ENCODE peak calls at places on chromosomes 5 and 9, in eight cellular contexts. N, R, I, B, C, Y, E and L are unnamed samples.
A peak's percentile ranks its signal among the peaks of the same experiment; 100 is the strongest.

GRCh38 chr5:104297076-104297475 is 734.5 kb upstream of the NUDT12 start:
- DNase-seq in N (no peak), R (no peak), I (no peak), B (no peak), C (no peak), Y (no peak), E (no peak), L (no peak)

GRCh38 chr5:3020426-3020825 is 268.9 kb upstream of the IRX2 start:
- DNase-seq in N (no peak), R (no peak), I (no peak), B (peak; percentile 43), C (no peak), Y (no peak), E (no peak), L (no peak)

GRCh38 chr9:129640086-129640870 is 1.7 kb downstream of the ASB6 start:
- DNase-seq in N (no peak), R (peak; percentile 59), I (peak; percentile 82), B (no peak), C (peak; percentile 80), Y (peak; percentile 27), E (peak; percentile 39), L (no peak)

GRCh38 chr9:114017741-114018715 is 60.1 kb downstream of the AMBP start:
- DNase-seq in N (no peak), R (peak; percentile 1), I (no peak), B (peak; percentile 95), C (no peak), Y (no peak), E (no peak), L (no peak)

GRCh38 chr9:9142001-9142400 is 1342.4 kb upstream of the DMAC1 start:
- DNase-seq in N (no peak), R (no peak), I (no peak), B (no peak), C (no peak), Y (no peak), E (no peak), L (no peak)

GRCh38 chr9:18208166-18209059 is 265.5 kb upstream of the ADAMTSL1 start:
- DNase-seq in N (peak; percentile 59), R (peak; percentile 73), I (peak; percentile 67), B (no peak), C (peak; percentile 70), Y (peak; percentile 30), E (peak; percentile 12), L (peak; percentile 17)

GRCh38 chr5:6634788-6635430 is 1.7 kb downstream of the SRD5A1 start:
- DNase-seq in N (peak; percentile 32), R (no peak), I (no peak), B (no peak), C (no peak), Y (no peak), E (peak; percentile 45), L (no peak)

GRCh38 chr5:140398379-140398811 is 3.2 kb upstream of the ANKHD1 start:
- DNase-seq in N (peak; percentile 20), R (no peak), I (no peak), B (no peak), C (no peak), Y (no peak), E (no peak), L (no peak)

GRCh38 chr5:160697281-160697680 is 154.7 kb downstream of the ATP10B start:
- DNase-seq in N (no peak), R (no peak), I (no peak), B (no peak), C (no peak), Y (no peak), E (no peak), L (no peak)

GRCh38 chr9:134384811-134385479 is 58.7 kb downstream of the RXRA start:
- DNase-seq in N (no peak), R (no peak), I (no peak), B (no peak), C (no peak), Y (no peak), E (no peak), L (no peak)

GRCh38 chr5:5751987-5752386 is 329.5 kb downstream of the ICE1 start:
- DNase-seq in N (no peak), R (no peak), I (no peak), B (no peak), C (no peak), Y (no peak), E (no peak), L (no peak)

GRCh38 chr9:19875291-19875910 is 86.6 kb upstream of the SLC24A2 start:
- DNase-seq in N (no peak), R (no peak), I (no peak), B (no peak), C (no peak), Y (no peak), E (no peak), L (no peak)

GRCh38 chr5:111810087-111810486 is 53.1 kb upstream of the NREP start:
- DNase-seq in N (no peak), R (peak; percentile 61), I (no peak), B (no peak), C (peak; percentile 79), Y (no peak), E (no peak), L (no peak)

DNA sequence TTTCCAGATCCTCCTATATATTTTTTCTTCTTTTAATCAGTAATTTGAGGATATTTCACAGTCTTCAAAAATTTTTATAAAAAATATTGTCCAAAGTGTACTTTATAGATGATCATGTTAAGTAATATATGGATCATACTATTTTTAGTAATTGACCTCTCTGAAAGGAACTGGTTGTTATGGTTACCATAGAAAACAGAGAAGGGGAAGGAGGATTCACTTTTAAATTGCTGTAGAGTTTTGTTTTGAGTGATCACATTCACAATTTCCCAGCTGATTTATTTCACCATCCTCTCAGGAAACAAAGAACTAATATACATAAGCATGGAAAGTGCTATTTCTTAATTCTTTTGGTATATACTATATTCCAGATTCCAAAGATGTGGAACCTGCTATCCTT is 56.5 kb upstream of the NREP start:
- DNase-seq in N (no peak), R (no peak), I (no peak), B (no peak), C (no peak), Y (no peak), E (no peak), L (no peak)
- H3K4me3 ChIP-seq in N (no peak overlapping the region), R (no peak overlapping the region), I (no peak overlapping the region), B (no peak overlapping the region), C (no peak overlapping the region), Y (no peak overlapping the region), E (no peak overlapping the region), L (no peak overlapping the region)

GRCh38 chr9:98054376-98054951 is 2.1 kb upstream of the NANS start:
- DNase-seq in N (no peak), R (no peak), I (no peak), B (no peak), C (no peak), Y (no peak), E (no peak), L (no peak)
- TF ChIP-seq POLR2A in N (no peak), R (no peak), I (no peak), B (no peak), C (no peak), Y (no peak), E (no peak), L (no peak)

GRCh38 chr5:179196420-179197079 is 136.4 kb downstream of the ZNF354C start:
- DNase-seq in N (no peak), R (no peak), I (no peak), B (no peak), C (no peak), Y (no peak), E (no peak), L (no peak)
- H3K9me3 ChIP-seq in N (no peaks in the 10 kb centered on the region), R (no peaks in the 10 kb centered on the region), I (no peaks in the 10 kb centered on the region), B (no peaks in the 10 kb centered on the region), C (no peaks in the 10 kb centered on the region), Y (no peaks in the 10 kb centered on the region), E (no peaks in the 10 kb centered on the region), L (no peaks in the 10 kb centered on the region)

GRCh38 chr5:121962347-121962670 is 534 bp downstream of the SRFBP1 start:
- DNase-seq in N (no peak), R (no peak), I (no peak), B (no peak), C (no peak), Y (no peak), E (no peak), L (no peak)

GRCh38 chr5:121968910-121969607 is 7.3 kb downstream of the SRFBP1 start:
- DNase-seq in N (no peak), R (no peak), I (no peak), B (no peak), C (peak; percentile 26), Y (no peak), E (peak; percentile 100), L (no peak)

GRCh38 chr5:121967187-121967586 is 5.4 kb downstream of the SRFBP1 start:
- DNase-seq in N (no peak), R (no peak), I (no peak), B (no peak), C (no peak), Y (no peak), E (peak; percentile 66), L (no peak)

GRCh38 chr5:121962943-121963342 is 1.2 kb downstream of the SRFBP1 start:
- DNase-seq in N (no peak), R (no peak), I (no peak), B (no peak), C (no peak), Y (no peak), E (peak; percentile 15), L (no peak)

DNA sequence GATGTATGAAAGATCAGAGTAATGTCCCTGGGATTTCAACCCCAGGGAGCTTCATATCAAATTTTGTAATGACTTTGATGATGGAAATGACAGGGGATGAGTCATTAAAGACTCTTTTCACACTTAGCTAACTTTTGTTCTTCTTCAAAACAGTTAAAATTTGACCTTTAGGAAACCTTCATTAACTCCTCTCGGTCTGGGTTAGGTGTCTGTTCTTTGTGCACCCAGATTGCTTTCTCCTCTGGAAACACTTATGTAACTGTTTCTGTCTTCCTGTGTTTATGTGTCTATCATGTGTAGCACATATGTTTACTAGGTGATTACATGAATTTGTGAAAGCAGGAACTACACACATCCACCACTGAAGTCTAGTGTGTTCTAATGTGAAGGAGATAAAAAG is 1.6 kb downstream of the SRFBP1 start:
- DNase-seq in N (no peak), R (no peak), I (no peak), B (no peak), C (no peak), Y (no peak), E (no peak), L (no peak)
- H3K4me3 ChIP-seq in N (peak overlapping the region; percentile 80), R (no peak overlapping the region), I (no peak overlapping the region), B (no peak overlapping the region), C (no peak overlapping the region), Y (no peak overlapping the region), E (no peak overlapping the region), L (no peak overlapping the region)

GRCh38 chr5:178279723-178280438 is 47.3 kb upstream of the PHYKPL start:
- DNase-seq in N (peak; percentile 59), R (peak; percentile 90), I (peak; percentile 93), B (no peak), C (peak; percentile 89), Y (peak; percentile 95), E (peak; percentile 59), L (peak; percentile 68)
- TF ChIP-seq POLR2A in N (no peak), R (no peak), I (no peak), B (no peak), C (no peak), Y (no peak), E (no peak), L (no peak)

DNA sequence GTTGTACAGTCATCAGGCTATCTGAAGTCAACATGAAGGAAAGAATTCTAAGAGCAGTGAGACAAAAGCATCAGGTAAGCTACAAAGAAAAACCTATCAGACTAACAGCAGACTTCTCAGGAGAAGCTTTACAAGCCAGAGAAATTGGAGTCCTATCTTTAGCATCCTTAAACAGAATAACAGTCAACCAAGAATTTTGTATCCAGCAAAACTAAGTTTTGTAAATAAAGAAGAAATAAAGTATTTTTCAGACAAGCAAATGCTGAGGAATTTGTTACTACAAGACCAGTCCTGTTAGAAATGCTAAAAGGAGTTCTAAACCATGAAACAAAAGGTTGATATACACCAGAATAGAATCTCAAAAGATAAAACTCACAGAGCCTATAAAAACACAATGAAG is 501.2 kb downstream of the ZNF608 start:
- DNase-seq in N (no peak), R (no peak), I (no peak), B (no peak), C (no peak), Y (no peak), E (no peak), L (no peak)
- H3K9me3 ChIP-seq in N (peaks cover 43% of the 10 kb centered on the region), R (peaks cover 32% of the 10 kb centered on the region), I (no peaks in the 10 kb centered on the region), B (peaks cover 9% of the 10 kb centered on the region), C (no peaks in the 10 kb centered on the region), Y (no peaks in the 10 kb centered on the region), E (peaks cover 5% of the 10 kb centered on the region), L (no peaks in the 10 kb centered on the region)